ENCODE peak calls at places on chromosomes 3 and 15, in ten cellular contexts. M is A549; J is CD8-positive, alpha-beta T cell; B is upper lobe of right lung; V is heart left ventricle; I is PC-3; C is heart right ventricle; A is brain microvascular endothelial cell; X is breast epithelium; G is tibial artery. R is an unnamed sample.
A peak's percentile ranks its signal among the peaks of the same experiment; 100 is the strongest.

GRCh38 chr3:64294771-64295170 is 69.5 kb upstream of the PRICKLE2 start:
- DNase-seq in J (no peak), V (no peak), X (no peak), A (no peak), C (no peak), B (no peak), I (no peak), M (no peak), G (no peak), R (no peak)

GRCh38 chr15:88542342-88542733 is 4.1 kb downstream of the DET1 start:
- DNase-seq in B (no peak), C (peak; percentile 57), M (no peak), V (no peak), I (no peak), G (no peak), J (no peak), A (no peak), X (no peak), R (no peak)

GRCh38 chr3:43584043-43584826 is 37.6 kb downstream of the ANO10 start:
- DNase-seq in G (no peak), M (no peak), J (no peak), C (no peak), I (no peak), V (no peak), B (no peak), X (no peak), A (peak; percentile 22), R (no peak)

GRCh38 chr15:59436774-59437472 is 1.1 kb upstream of the FAM81A start:
- DNase-seq in J (no peak), B (no peak), X (no peak), M (no peak), G (no peak), I (no peak), C (peak; percentile 21), V (peak; percentile 65), A (peak; percentile 16), R (no peak)

GRCh38 chr3:111238896-111239295 is 167.3 kb downstream of the NECTIN3 start:
- DNase-seq in V (no peak), X (no peak), B (no peak), J (no peak), G (no peak), A (no peak), C (no peak), I (peak; percentile 25), M (no peak), R (no peak)

GRCh38 chr3:40920041-40920440 is 279.3 kb upstream of the CTNNB1 start:
- DNase-seq in G (no peak), J (no peak), X (no peak), C (no peak), V (no peak), B (no peak), A (peak; percentile 52), M (no peak), I (peak; percentile 61), R (peak; percentile 50)

GRCh38 chr3:54773251-54773650 is 154.6 kb downstream of the LRTM1 start:
- DNase-seq in G (no peak), V (no peak), A (no peak), C (no peak), M (no peak), I (no peak), X (no peak), J (no peak), B (no peak), R (no peak)

GRCh38 chr3:173502983-173503568 is 105.5 kb downstream of the NLGN1 start:
- DNase-seq in X (no peak), A (peak; percentile 79), C (peak; percentile 59), B (no peak), I (no peak), V (no peak), M (no peak), J (no peak), G (no peak), R (no peak)

GRCh38 chr15:68032672-68033071 is 21.4 kb upstream of the PIAS1 start:
- DNase-seq in C (no peak), V (no peak), G (no peak), M (no peak), X (peak; percentile 23), A (no peak), B (no peak), I (no peak), J (no peak), R (no peak)

GRCh38 chr3:145911016-145911415 is 250.0 kb downstream of the PLOD2 start:
- DNase-seq in G (no peak), X (no peak), M (no peak), B (no peak), I (no peak), C (no peak), A (no peak), V (no peak), J (no peak), R (no peak)

GRCh38 chr3:155747867-155748266 is 3.0 kb upstream of the PLCH1 start:
- DNase-seq in J (no peak), G (no peak), X (no peak), I (no peak), M (no peak), V (no peak), B (no peak), A (no peak), C (no peak), R (no peak)

GRCh38 chr3:73727117-73727802 is 102.5 kb upstream of the PDZRN3 start:
- DNase-seq in J (no peak), X (no peak), G (peak; percentile 43), I (no peak), M (no peak), V (no peak), B (no peak), A (peak; percentile 71), C (no peak), R (peak; percentile 36)

GRCh38 chr15:89531796-89532537 is 35.6 kb upstream of the RHCG start:
- DNase-seq in C (no peak), G (no peak), V (no peak), M (no peak), B (no peak), A (peak; percentile 21), X (no peak), J (no peak), I (peak; percentile 33), R (peak; percentile 65)

GRCh38 chr3:179681492-179682263 is 28.8 kb downstream of the USP13 start:
- DNase-seq in A (peak; percentile 16), M (no peak), G (no peak), B (no peak), J (no peak), V (no peak), I (no peak), X (no peak), C (no peak), R (no peak)

GRCh38 chr3:171784937-171785336 is 25.3 kb downstream of the PLD1 start:
- DNase-seq in I (peak; percentile 40), B (no peak), A (no peak), M (no peak), V (no peak), C (no peak), G (no peak), X (no peak), J (no peak), R (no peak)
- H3K27ac ChIP-seq in I (no peak overlapping the region), B (no peak overlapping the region), A (no peak overlapping the region), M (no peak overlapping the region), V (no peak overlapping the region), C (no peak overlapping the region), G (no peak overlapping the region), X (no peak overlapping the region), J (no peak overlapping the region), R (peak overlapping the region; percentile 74)

DNA sequence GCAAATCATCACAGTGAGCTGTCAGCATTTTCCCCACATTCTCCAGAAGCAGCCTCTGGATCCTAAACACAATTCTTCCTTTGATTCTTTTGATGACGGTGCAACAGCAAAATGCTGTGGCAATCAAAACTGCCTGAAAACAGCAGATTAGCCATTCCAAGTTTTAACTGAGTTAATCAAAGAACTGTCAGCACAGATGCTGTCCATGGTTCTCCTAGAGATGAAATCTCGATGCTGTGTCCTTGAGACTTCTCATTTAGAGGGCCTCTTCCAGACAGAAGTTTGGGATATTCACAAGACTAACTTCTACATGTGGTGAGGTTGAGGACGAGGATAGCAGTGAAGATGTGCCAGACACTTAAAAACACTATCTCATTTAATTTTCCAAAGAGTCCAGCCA is 50.4 kb upstream of the GYG1 start:
- DNase-seq in J (no peak), V (no peak), G (no peak), M (no peak), I (no peak), C (no peak), B (no peak), X (no peak), A (no peak), R (no peak)
- H3K27ac ChIP-seq in J (no peak overlapping the region), V (no peak overlapping the region), G (no peak overlapping the region), M (no peak overlapping the region), I (no peak overlapping the region), C (no peak overlapping the region), B (no peak overlapping the region), X (no peak overlapping the region), A (no peak overlapping the region), R (no peak overlapping the region)

DNA sequence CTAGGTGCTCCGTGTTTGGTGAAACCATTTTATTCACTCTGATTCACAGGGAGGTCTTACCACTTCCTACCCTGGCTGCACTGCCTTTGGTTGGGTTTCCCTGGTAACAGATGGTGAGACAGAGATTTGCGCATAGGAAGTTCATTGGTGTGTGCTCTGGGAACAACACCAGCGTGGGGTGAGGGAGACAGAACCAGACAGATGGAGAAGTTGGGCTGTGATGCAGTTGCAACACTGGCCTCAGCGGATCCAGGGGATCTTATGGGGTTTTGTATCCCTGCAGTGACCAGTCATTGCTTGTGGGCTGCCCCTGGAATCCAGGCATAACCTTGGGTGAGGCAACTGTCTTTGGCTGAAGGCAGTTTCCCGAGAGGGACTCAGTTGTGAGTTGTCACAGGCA is 12.5 kb upstream of the IL16 start:
- DNase-seq in V (no peak), M (no peak), C (no peak), X (no peak), B (no peak), G (peak; percentile 62), I (no peak), A (no peak), J (no peak), R (no peak)
- H3K27ac ChIP-seq in V (no peak overlapping the region), M (no peak overlapping the region), C (no peak overlapping the region), X (peak overlapping the region; percentile 74), B (peak overlapping the region; percentile 87), G (peak overlapping the region; percentile 19), I (no peak overlapping the region), A (no peak overlapping the region), J (no peak overlapping the region), R (no peak overlapping the region)

GRCh38 chr3:5071061-5071460 is 51.0 kb upstream of the ARL8B start:
- DNase-seq in J (no peak), X (no peak), B (no peak), G (no peak), C (no peak), V (no peak), A (peak; percentile 24), M (no peak), I (no peak), R (peak; percentile 40)

GRCh38 chr3:5068531-5068930 is 53.6 kb upstream of the ARL8B start:
- DNase-seq in V (no peak), A (no peak), G (no peak), B (no peak), C (no peak), X (no peak), I (no peak), M (no peak), J (no peak), R (no peak)

GRCh38 chr3:5073374-5074085 is 48.6 kb upstream of the ARL8B start:
- DNase-seq in M (no peak), G (no peak), X (no peak), A (no peak), J (no peak), C (no peak), B (no peak), I (no peak), V (no peak), R (no peak)

GRCh38 chr3:5072100-5072816 is 49.8 kb upstream of the ARL8B start:
- DNase-seq in I (no peak), J (no peak), G (no peak), A (no peak), V (no peak), M (no peak), C (no peak), X (peak; percentile 41), B (no peak), R (peak; percentile 75)

GRCh38 chr3:5069627-5070026 is 52.5 kb upstream of the ARL8B start:
- DNase-seq in C (no peak), V (no peak), G (no peak), M (no peak), I (no peak), J (no peak), B (no peak), X (no peak), A (no peak), R (no peak)
- H3K27ac ChIP-seq in C (no peak overlapping the region), V (no peak overlapping the region), G (no peak overlapping the region), M (no peak overlapping the region), I (no peak overlapping the region), J (no peak overlapping the region), B (no peak overlapping the region), X (no peak overlapping the region), A (no peak overlapping the region), R (no peak overlapping the region)